ENCODE peak calls at places on chromosomes 16 and 17, in ten cellular contexts. Y is CD4-positive, CD25-positive, alpha-beta regulatory T cell; E is neural progenitor cell; O is prostate gland; C is upper lobe of right lung; R is adrenal gland; K is heart right ventricle; I is GM23338; M is left ventricle myocardium inferior; G is tibial nerve. J is an unnamed sample.

GRCh38 chr17:73496232-73496631 is 148.0 kb downstream of the SDK2 start:
- DNase-seq in K (no peak), O (no peak), C (no peak), Y (no peak), R (no peak), I (no peak), E (no peak), M (no peak), G (no peak), J (no peak)

GRCh38 chr17:45320931-45321461 is 4.2 kb upstream of the MAP3K14 start:
- DNase-seq in O (peak), Y (no peak), M (no peak), K (no peak), R (peak), C (no peak), E (no peak), G (peak), I (no peak), J (no peak)

GRCh38 chr16:20898938-20899502 is 1.1 kb downstream of the DCUN1D3 start:
- DNase-seq in C (no peak), K (no peak), O (no peak), Y (no peak), E (no peak), M (no peak), R (no peak), I (no peak), G (no peak), J (no peak)

GRCh38 chr17:59427425-59427921 is 96.0 kb downstream of the YPEL2 start:
- DNase-seq in R (peak), Y (peak), O (no peak), M (no peak), E (no peak), C (no peak), K (no peak), I (no peak), G (no peak), J (peak)

GRCh38 chr17:602436-602835 is 112.2 kb downstream of the VPS53 start:
- DNase-seq in I (no peak), R (no peak), E (no peak), Y (no peak), K (no peak), O (no peak), C (no peak), G (no peak), M (no peak), J (no peak)

GRCh38 chr16:4868046-4868445 is 20.8 kb downstream of the UBN1 start:
- DNase-seq in E (no peak), Y (no peak), O (no peak), G (no peak), R (no peak), M (no peak), K (no peak), I (no peak), C (no peak), J (no peak)

GRCh38 chr17:62981933-62982332 is 15.9 kb downstream of the TANC2 start:
- DNase-seq in K (no peak), G (no peak), O (no peak), Y (no peak), R (no peak), I (peak), C (no peak), E (no peak), M (no peak), J (no peak)

GRCh38 chr17:47277921-47278320 is 24.3 kb downstream of the ITGB3 start:
- DNase-seq in M (no peak), E (no peak), G (no peak), Y (no peak), R (no peak), I (no peak), O (no peak), C (no peak), K (no peak), J (no peak)

GRCh38 chr16:85205747-85206471 is 93.6 kb upstream of the CIBAR2 start:
- DNase-seq in K (no peak), Y (no peak), C (no peak), O (no peak), E (no peak), G (peak), R (peak), I (no peak), M (no peak), J (peak)

GRCh38 chr16:54847207-54847606 is 83.5 kb upstream of the IRX5 start:
- DNase-seq in K (no peak), R (no peak), Y (no peak), C (no peak), E (no peak), I (no peak), G (no peak), M (no peak), O (peak), J (no peak)

GRCh38 chr17:61487161-61487654 is 35.0 kb downstream of the TBX4 start:
- DNase-seq in G (no peak), I (no peak), M (no peak), E (no peak), O (no peak), K (no peak), Y (no peak), C (no peak), R (no peak), J (no peak)

GRCh38 chr16:67294927-67295326 is 15.6 kb downstream of the PLEKHG4 start:
- DNase-seq in M (no peak), K (no peak), I (no peak), Y (no peak), E (no peak), G (no peak), C (no peak), O (no peak), R (no peak), J (no peak)

GRCh38 chr16:68079616-68080344 is 5.4 kb upstream of the NFATC3 start:
- DNase-seq in E (no peak), G (peak), R (peak), M (peak), K (peak), O (no peak), Y (peak), I (no peak), C (peak), J (peak)

GRCh38 chr16:73319747-73320146 is 271.8 kb upstream of the ZFHX3 start:
- DNase-seq in E (peak), K (no peak), O (no peak), Y (no peak), I (peak), G (no peak), M (no peak), C (no peak), R (no peak), J (no peak)

GRCh38 chr16:66133641-66134402 is 232.7 kb upstream of the CDH5 start:
- DNase-seq in I (no peak), M (no peak), R (no peak), E (no peak), Y (no peak), G (no peak), K (no peak), O (no peak), C (no peak), J (no peak)

GRCh38 chr16:55273356-55273755 is 50.6 kb upstream of the IRX6 start:
- DNase-seq in R (no peak), M (no peak), Y (no peak), O (no peak), C (no peak), E (no peak), G (no peak), I (no peak), K (no peak), J (no peak)

GRCh38 chr16:67758006-67758405 is 38.9 kb upstream of the GFOD2 start:
- DNase-seq in O (no peak), I (no peak), R (no peak), Y (no peak), M (no peak), E (no peak), K (no peak), C (no peak), G (no peak), J (no peak)

GRCh38 chr16:11636172-11636721 is 32.0 kb upstream of the SNN start:
- DNase-seq in R (no peak), M (no peak), I (peak), G (no peak), K (no peak), E (peak), C (no peak), O (peak), Y (peak), J (no peak)

GRCh38 chr17:57597531-57598453 is 147.3 kb downstream of the CCDC182 start:
- DNase-seq in O (peak), K (peak), Y (peak), C (peak), M (peak), I (peak), G (peak), E (peak), R (peak), J (no peak)

DNA sequence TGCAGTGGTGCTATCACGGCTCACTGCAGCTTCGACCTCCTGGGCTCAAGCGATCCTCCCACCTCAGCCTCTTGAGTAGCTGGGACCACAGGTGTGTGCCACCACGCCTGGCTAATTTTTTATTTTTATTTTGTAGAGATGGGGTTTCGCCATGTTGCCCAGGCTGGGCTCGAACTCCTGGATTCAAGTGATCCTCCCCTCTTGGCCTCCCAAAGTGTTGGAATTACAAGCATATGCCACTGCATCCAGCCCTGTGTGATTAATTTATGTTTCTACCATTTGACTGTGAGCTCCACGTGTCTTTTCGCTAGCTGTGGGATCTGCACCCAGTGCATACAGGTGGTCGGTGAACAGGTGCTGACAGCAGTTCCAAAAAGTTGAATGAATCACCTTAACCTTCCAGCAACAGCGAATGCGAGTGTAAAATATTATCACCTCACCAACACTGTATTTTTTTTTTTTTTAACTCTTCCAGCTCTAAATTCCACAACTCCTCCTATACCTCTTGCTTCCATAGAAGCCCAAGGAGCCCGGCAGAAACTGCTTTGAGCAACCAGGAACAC is 481 bp upstream of the NUDT7 start:
- DNase-seq in I (no peak), O (no peak), G (no peak), C (no peak), Y (no peak), R (no peak), E (peak), K (no peak), M (no peak), J (no peak)
- H3K4me3 ChIP-seq in I (no peak), O (peak), G (peak), C (peak), Y (peak), R (no peak), E (no peak), K (peak), M (peak), J (peak)

DNA sequence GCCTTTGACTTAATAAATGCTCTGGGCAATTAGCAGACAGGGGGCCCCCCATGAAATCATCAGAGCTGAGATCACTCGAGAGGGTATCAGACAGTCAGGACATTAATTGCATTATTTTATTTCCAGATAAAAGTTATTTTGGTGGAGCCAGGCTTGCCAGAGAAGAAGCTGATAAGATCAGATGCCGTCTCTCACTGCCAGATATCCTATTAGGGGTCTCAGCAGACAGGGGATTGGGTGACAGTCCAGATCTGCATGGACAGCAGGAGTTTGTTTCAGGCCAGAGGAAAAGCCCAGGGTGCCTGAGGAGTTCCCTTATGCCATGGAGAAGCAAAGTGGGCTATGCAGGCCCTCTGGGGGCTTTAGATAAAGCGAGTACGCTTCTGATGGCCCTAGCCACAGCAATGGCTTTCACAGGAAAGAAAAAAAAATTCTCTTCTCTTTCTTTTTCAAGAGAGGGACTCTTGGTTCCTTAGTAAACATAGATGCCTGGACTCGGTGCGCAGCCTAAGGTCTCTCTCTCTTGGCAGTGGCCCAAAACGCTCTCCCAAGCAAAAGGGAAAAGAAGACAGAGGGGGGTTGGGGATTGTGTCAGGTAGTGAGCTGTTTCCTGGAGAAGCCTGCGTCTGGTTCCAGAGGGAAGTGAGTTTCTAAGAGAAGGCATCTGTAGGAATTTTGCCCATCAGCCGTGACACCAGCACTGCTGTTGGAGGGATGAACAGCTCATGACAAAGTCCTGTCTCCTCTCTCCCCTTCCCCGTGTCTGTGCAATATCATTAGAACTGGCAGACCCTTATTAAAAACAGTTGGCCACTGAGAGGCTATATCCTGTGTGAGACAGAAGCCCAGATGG is 166.4 kb upstream of the FOXF1 start:
- DNase-seq in O (peak), M (no peak), R (peak), G (no peak), E (no peak), C (no peak), Y (no peak), I (no peak), K (no peak), J (no peak)
- H3K4me3 ChIP-seq in O (no peak), M (peak), R (no peak), G (no peak), E (no peak), C (peak), Y (no peak), I (no peak), K (peak), J (peak)

GRCh38 chr16:61128545-61129323 is 907.5 kb downstream of the CDH8 start:
- DNase-seq in M (no peak), I (peak), C (peak), O (no peak), G (no peak), Y (no peak), E (no peak), R (no peak), K (peak), J (no peak)
- H3K4me3 ChIP-seq in M (no peak), I (peak), C (no peak), O (no peak), G (no peak), Y (no peak), E (no peak), R (no peak), K (no peak), J (no peak)

GRCh38 chr17:50903604-50904521 is 37.7 kb upstream of the TOB1 start:
- DNase-seq in Y (peak), C (no peak), R (no peak), G (no peak), E (no peak), O (no peak), M (no peak), K (no peak), I (no peak), J (no peak)
- H3K4me3 ChIP-seq in Y (peak), C (no peak), R (no peak), G (no peak), E (no peak), O (no peak), M (no peak), K (no peak), I (no peak), J (no peak)

GRCh38 chr17:79354173-79354820 is 256.6 kb downstream of the RBFOX3 start:
- DNase-seq in C (no peak), Y (no peak), G (no peak), K (no peak), R (no peak), I (no peak), O (no peak), M (no peak), E (no peak), J (no peak)
- H3K4me3 ChIP-seq in C (no peak), Y (no peak), G (no peak), K (no peak), R (no peak), I (no peak), O (no peak), M (no peak), E (no peak), J (no peak)

GRCh38 chr16:15953929-15954813 is 4.8 kb downstream of the ABCC1 start:
- DNase-seq in C (no peak), G (no peak), E (no peak), Y (no peak), K (no peak), I (no peak), R (no peak), O (no peak), M (no peak), J (no peak)
- H3K4me3 ChIP-seq in C (no peak), G (no peak), E (no peak), Y (no peak), K (no peak), I (no peak), R (no peak), O (no peak), M (no peak), J (no peak)

DNA sequence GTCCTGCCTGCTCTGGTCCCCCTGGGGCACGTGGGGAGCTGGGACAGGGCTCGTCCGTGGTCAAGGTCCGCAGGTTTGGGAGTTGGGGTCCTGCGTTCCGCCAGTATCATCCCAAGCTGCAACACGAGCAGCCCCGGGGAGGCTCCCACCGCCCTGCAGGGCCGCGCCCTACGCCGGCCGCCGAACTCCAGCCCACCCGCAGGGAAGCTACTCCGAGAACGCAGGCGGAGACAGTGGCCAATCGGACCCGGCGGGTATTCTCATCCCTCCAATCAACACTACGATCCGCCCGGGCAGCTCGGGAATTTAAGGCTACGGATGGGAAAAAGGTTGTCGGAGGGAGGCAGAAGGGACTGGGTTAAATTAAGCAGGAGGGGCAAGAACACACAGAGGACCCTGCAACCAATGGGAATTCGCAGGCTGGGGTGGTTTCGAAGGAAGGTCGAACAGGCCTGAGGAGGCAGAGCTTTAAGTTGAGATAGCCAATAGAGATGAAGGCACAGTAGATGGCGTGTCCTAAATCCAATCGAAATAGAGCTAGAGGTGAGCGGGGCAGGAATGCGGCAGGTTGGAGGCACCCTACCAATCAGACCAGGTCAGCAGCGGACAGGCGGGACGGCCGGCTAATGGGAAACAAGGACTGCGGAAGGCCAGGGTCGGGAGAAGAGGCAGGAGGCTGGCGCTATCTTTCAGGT is 626 bp downstream of the SPAG7 start:
- DNase-seq in M (peak), O (peak), K (peak), E (peak), G (peak), I (peak), R (peak), C (peak), Y (peak), J (peak)
- H3K4me3 ChIP-seq in M (peak), O (peak), K (peak), E (peak), G (peak), I (peak), R (peak), C (peak), Y (peak), J (peak)

DNA sequence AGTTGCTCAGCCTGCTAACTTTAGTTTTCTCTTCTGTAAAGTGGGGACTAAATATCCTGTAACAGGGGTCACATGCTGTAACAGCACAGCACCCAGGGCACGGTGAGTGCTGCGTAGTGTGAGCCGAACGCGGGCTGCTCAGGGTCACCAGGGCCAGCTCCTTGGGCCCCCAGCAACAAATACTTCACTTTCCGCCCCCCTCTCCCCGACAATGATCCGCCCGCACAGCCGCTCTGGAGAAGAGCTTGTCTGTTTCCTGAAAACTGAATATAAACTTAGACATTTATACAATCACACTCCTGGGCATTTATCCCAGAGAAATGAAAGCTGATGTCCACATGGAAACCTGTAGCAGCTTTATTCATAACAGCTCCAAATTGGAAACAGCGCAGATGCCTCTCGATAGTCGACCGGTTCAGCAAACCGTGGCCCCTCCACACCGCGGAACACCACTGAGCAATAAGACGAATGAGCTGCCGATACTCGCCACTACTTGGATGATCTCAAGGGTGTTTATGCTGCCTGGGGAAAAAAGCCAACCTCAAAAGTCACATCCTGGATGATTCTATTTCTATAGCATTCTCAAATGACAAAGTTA is 267.2 kb downstream of the PARN start:
- DNase-seq in Y (no peak), E (no peak), R (no peak), C (no peak), K (no peak), I (no peak), M (no peak), G (no peak), O (no peak), J (no peak)
- H3K4me3 ChIP-seq in Y (no peak), E (no peak), R (no peak), C (no peak), K (no peak), I (no peak), M (no peak), G (no peak), O (no peak), J (no peak)

GRCh38 chr16:80802902-80803301 is 1.5 kb downstream of the CDYL2 start:
- DNase-seq in Y (no peak), I (no peak), C (no peak), R (no peak), G (no peak), E (no peak), O (no peak), K (no peak), M (no peak), J (no peak)
- H3K4me3 ChIP-seq in Y (peak), I (peak), C (peak), R (no peak), G (no peak), E (peak), O (peak), K (peak), M (peak), J (no peak)

J was measured in heart left ventricle.